ENCODE peak calls at places on chromosomes 2 and 18, in four cellular contexts. Q is K562, Z is IMR-90, Y is GM12878. R is an unnamed sample.

GRCh38 chr2:160427629-160428424 is 65.8 kb downstream of the RBMS1 start:
- DNase-seq in Q (no peak), Z (peak), Y (no peak), R (no peak)

GRCh38 chr2:233990261-233990798 is 60.2 kb upstream of the SPP2 start:
- DNase-seq in Q (no peak), Z (no peak), Y (peak), R (no peak)

GRCh38 chr2:237702439-237703397 is 75.3 kb downstream of the LRRFIP1 start:
- DNase-seq in Q (peak), Z (peak), Y (no peak), R (no peak)

GRCh38 chr2:97716695-97717617 is 3.6 kb downstream of the ZAP70 start:
- DNase-seq in Q (no peak), Z (no peak), Y (no peak), R (no peak)

GRCh38 chr2:69138247-69138754 is 125.3 kb downstream of the ANTXR1 start:
- DNase-seq in Q (no peak), Z (peak), Y (no peak), R (peak)

GRCh38 chr2:30404354-30405265 is 42.4 kb upstream of the LCLAT1 start:
- DNase-seq in Q (no peak), Z (peak), Y (no peak), R (no peak)

GRCh38 chr2:25838152-25838756 is 40.0 kb downstream of the ASXL2 start:
- DNase-seq in Q (no peak), Z (no peak), Y (no peak), R (no peak)

GRCh38 chr18:62324917-62325805 is at the start of gene TNFRSF11A:
- DNase-seq in Q (peak), Z (no peak), Y (no peak), R (peak)

GRCh38 chr18:44823782-44824181 is 143.1 kb downstream of the SETBP1 start:
- DNase-seq in Q (no peak), Z (peak), Y (no peak), R (no peak)

GRCh38 chr2:163259489-163259888 is 420.9 kb upstream of the KCNH7 start:
- DNase-seq in Q (no peak), Z (no peak), Y (no peak), R (no peak)

GRCh38 chr2:42049411-42050349 is 1.9 kb downstream of the PKDCC start:
- DNase-seq in Q (no peak), Z (no peak), Y (no peak), R (no peak)

GRCh38 chr18:9095297-9096012 is 7.0 kb upstream of the NDUFV2 start:
- DNase-seq in Q (peak), Z (peak), Y (peak), R (no peak)

GRCh38 chr2:71700880-71701397 is 247.6 kb downstream of the DYSF start:
- DNase-seq in Q (no peak), Z (no peak), Y (no peak), R (no peak)

GRCh38 chr18:29418136-29418535 is 1241.2 kb upstream of the CDH2 start:
- DNase-seq in Q (no peak), Z (peak), Y (no peak), R (no peak)

GRCh38 chr2:156565066-156565710 is 129.0 kb downstream of the GPD2 start:
- DNase-seq in Q (no peak), Z (peak), Y (no peak), R (no peak)

GRCh38 chr2:69567909-69568300 is 75.6 kb downstream of the AAK1 start:
- DNase-seq in Q (no peak), Z (no peak), Y (no peak), R (no peak)

GRCh38 chr2:83689402-83689801 is 769.7 kb downstream of the SUCLG1 start:
- DNase-seq in Q (no peak), Z (no peak), Y (no peak), R (no peak)

GRCh38 chr2:96888082-96889011 is 18.5 kb upstream of the SEMA4C start:
- DNase-seq in Q (no peak), Z (no peak), Y (no peak), R (no peak)

GRCh38 chr2:103121106-103121505 is 359.3 kb downstream of the TMEM182 start:
- DNase-seq in Q (no peak), Z (no peak), Y (no peak), R (no peak)

GRCh38 chr2:24162494-24162893 is 12.4 kb upstream of the FAM228A start:
- DNase-seq in Q (no peak), Z (no peak), Y (no peak), R (no peak)

GRCh38 chr2:35503738-35504160 is 851.8 kb upstream of the CRIM1 start:
- DNase-seq in Q (no peak), Z (no peak), Y (no peak), R (no peak)

GRCh38 chr2:178756343-178756742 is 50.9 kb downstream of the TTN start:
- DNase-seq in Q (no peak), Z (no peak), Y (no peak), R (no peak)

GRCh38 chr2:211216221-211216620 is 659.8 kb downstream of the CPS1 start:
- DNase-seq in Q (no peak), Z (no peak), Y (no peak), R (no peak)

GRCh38 chr2:200993097-200993496 is 29.6 kb upstream of the ORC2 start:
- DNase-seq in Q (no peak), Z (peak), Y (no peak), R (no peak)

GRCh38 chr2:2569836-2570235 is 238.8 kb upstream of the MYT1L start:
- DNase-seq in Q (no peak), Z (no peak), Y (no peak), R (no peak)

GRCh38 chr2:238642973-238643372 is 204.9 kb upstream of the TWIST2 start:
- DNase-seq in Q (no peak), Z (no peak), Y (no peak), R (no peak)

GRCh38 chr2:8159211-8159965 is 522.5 kb upstream of the ID2 start:
- DNase-seq in Q (no peak), Z (no peak), Y (no peak), R (no peak)

GRCh38 chr2:8165550-8165949 is 516.3 kb upstream of the ID2 start:
- DNase-seq in Q (no peak), Z (no peak), Y (no peak), R (no peak)

GRCh38 chr2:8159966-8160603 is 521.8 kb upstream of the ID2 start:
- DNase-seq in Q (no peak), Z (no peak), Y (peak), R (no peak)

GRCh38 chr2:8160959-8161358 is 520.9 kb upstream of the ID2 start:
- DNase-seq in Q (no peak), Z (no peak), Y (no peak), R (no peak)

GRCh38 chr2:8162602-8163001 is 519.3 kb upstream of the ID2 start:
- DNase-seq in Q (no peak), Z (no peak), Y (no peak), R (no peak)
- TF ChIP-seq ELK1 in Q (no peak), Z (no peak), Y (no peak), R (no peak)

GRCh38 chr2:165621086-165621560 is 151.6 kb downstream of the CSRNP3 start:
- DNase-seq in Q (no peak), Z (no peak), Y (no peak), R (no peak)
- TF ChIP-seq CEBPB in Q (no peak), Z (no peak), Y (no peak), R (no peak)

GRCh38 chr2:239890347-239890746 is 134.8 kb downstream of the NDUFA10 start:
- DNase-seq in Q (no peak), Z (no peak), Y (no peak), R (no peak)
- H3K27ac ChIP-seq in Q (no peak), Z (no peak), Y (no peak), R (no peak)

GRCh38 chr2:106062627-106063026 is 131.5 kb downstream of the UXS1 start:
- DNase-seq in Q (no peak), Z (no peak), Y (no peak), R (no peak)
- TF ChIP-seq ELK1 in Q (no peak), Z (no peak), Y (no peak), R (no peak)

DNA sequence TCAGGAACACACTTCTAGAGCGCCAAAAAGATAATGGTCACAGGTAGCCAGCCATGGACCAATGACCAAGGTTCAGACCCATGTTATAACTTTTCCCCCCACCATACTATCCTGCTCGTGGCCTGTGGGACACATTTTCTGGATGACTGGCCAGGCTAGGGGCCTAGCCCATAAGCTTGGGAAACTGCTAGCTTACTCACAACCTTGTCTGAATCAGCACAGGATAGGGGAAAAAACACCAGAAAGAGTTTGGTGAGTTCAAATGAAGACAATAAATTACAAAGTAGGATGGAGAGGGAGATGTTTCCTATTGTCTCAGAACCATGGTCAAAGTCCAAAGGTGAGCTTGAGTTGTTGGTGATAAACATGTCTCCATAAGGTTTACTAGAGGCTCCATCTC is 156.3 kb upstream of the CCDC68 start:
- DNase-seq in Q (no peak), Z (peak), Y (no peak), R (no peak)
- TF ChIP-seq CEBPB in Q (no peak), Z (no peak), Y (no peak), R (no peak)

GRCh38 chr2:119230630-119231185 is 7.1 kb downstream of the STEAP3 start:
- DNase-seq in Q (no peak), Z (peak), Y (no peak), R (no peak)
- H3K27ac ChIP-seq in Q (no peak), Z (peak), Y (no peak), R (no peak)

DNA sequence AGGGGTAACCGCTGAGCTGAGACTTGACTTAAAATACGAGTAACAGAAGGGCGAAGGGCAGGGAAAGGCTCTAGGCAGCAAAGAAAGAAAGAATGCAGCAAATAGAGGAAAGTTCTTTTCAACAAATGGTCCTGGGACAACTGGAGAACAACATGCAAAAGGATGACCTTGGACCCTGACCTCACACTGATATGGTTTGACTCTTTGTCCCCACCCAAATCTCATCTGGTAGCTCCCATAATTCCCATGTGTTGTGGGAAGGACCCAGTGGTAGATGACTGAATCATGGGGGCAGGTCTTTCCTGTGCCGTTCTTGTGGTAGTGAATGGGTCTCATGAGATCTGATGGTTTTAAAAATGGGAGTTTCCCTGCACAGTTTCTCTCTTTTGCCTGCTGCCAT is 33.9 kb downstream of the ST3GAL5 start:
- DNase-seq in Q (no peak), Z (no peak), Y (no peak), R (no peak)
- TF ChIP-seq ELK1 in Q (no peak), Z (no peak), Y (no peak), R (no peak)

GRCh38 chr2:215930505-215931233 is 82.7 kb downstream of the MREG start:
- DNase-seq in Q (no peak), Z (peak), Y (no peak), R (no peak)

GRCh38 chr2:215937190-215937589 is 76.2 kb downstream of the MREG start:
- DNase-seq in Q (no peak), Z (no peak), Y (no peak), R (no peak)

GRCh38 chr2:215933141-215933540 is 80.2 kb downstream of the MREG start:
- DNase-seq in Q (no peak), Z (no peak), Y (no peak), R (no peak)

GRCh38 chr2:215929602-215930335 is 83.6 kb downstream of the MREG start:
- DNase-seq in Q (peak), Z (peak), Y (no peak), R (no peak)

GRCh38 chr2:215931256-215931903 is 82.0 kb downstream of the MREG start:
- DNase-seq in Q (peak), Z (peak), Y (no peak), R (peak)
- TF ChIP-seq CEBPB in Q (no peak), Z (no peak), Y (no peak), R (no peak)

GRCh38 chr18:27227721-27228120 is 42.6 kb upstream of the CHST9 start:
- DNase-seq in Q (no peak), Z (no peak), Y (no peak), R (no peak)
- H3K27ac ChIP-seq in Q (no peak), Z (no peak), Y (no peak), R (no peak)

DNA sequence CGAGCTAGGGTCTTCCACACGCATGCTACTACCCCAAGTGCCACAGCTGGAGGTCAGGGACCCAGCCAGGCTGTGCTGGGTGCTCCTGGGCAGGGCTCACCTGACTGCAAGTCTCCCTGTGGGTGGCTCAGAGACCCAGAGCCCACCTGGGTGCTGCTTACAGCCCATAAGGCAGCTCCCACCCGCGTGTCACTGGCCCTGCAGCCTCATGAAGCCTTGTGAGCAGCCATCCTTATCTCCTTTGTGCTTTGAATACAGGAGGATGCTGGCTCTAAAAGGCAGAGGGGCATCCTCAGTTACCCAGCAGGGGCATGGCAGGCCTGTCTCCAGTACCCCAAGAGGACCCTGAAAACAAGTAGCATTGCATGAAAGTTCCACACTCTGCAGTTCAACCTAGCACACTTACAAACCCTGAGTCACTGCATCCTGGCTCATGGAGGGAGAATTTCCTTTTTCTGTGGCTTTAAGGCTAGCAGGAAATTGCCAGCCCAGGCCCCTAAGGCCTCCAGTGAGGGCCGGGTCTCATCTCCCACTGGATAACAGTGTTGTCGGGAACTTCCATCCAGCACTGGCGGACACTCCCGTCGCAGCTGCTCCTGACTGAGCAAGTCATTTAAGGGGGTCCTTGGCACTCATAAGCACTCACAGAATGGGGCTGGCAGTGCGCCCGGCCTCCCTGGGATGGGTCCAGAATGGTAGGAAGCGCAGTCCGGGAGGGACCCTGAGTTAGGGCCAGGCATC is 137.1 kb downstream of the RPIA start:
- DNase-seq in Q (no peak), Z (peak), Y (no peak), R (no peak)
- TF ChIP-seq ELK1 in Q (no peak), Z (no peak), Y (no peak), R (no peak)